ENCODE peak calls at places on chromosomes 5 and 9, in eight cellular contexts. T is neural crest cell; B is AG04450; S is A172; J is activated T-cell treated with anti-CD3 and anti-CD28 coated beads, Interleukin-2, amount 50 U/mL, for 72 hours; K is stimulated activated CD4-positive, alpha-beta T cell treated with anti-CD3 and anti-CD28 coated beads, Interleukin-1b, Interleukin-23, amount 100 ng/mL, for 4 hours; W is sciatic nerve; H is stimulated activated CD8-positive, alpha-beta memory T cell treated with anti-CD3 and anti-CD28 coated beads, Interleukin-15, amount 100 ng/mL, for 24 hours. N is an unnamed sample.

GRCh38 chr5:103867857-103868598 is 305.4 kb upstream of the NUDT12 start:
- DNase-seq in T (no peak), B (no peak), S (peak), J (no peak), K (no peak), W (no peak), H (no peak), N (no peak)

GRCh38 chr9:105413486-105414068 is 34.3 kb upstream of the FSD1L start:
- DNase-seq in T (no peak), B (no peak), S (peak), J (no peak), K (no peak), W (no peak), H (no peak), N (peak)

GRCh38 chr9:100869321-100869720 is 159.2 kb upstream of the PLPPR1 start:
- DNase-seq in T (no peak), B (no peak), S (no peak), J (no peak), K (no peak), W (no peak), H (no peak), N (no peak)

GRCh38 chr5:137370511-137371071 is 128.5 kb downstream of the SPOCK1 start:
- DNase-seq in T (no peak), B (no peak), S (peak), J (no peak), K (no peak), W (no peak), H (no peak), N (no peak)

GRCh38 chr9:83178717-83179116 is 115.8 kb upstream of the RASEF start:
- DNase-seq in T (no peak), B (no peak), S (no peak), J (no peak), K (no peak), W (no peak), H (no peak), N (no peak)

GRCh38 chr5:35136386-35136785 is 88.6 kb upstream of the AGXT2 start:
- DNase-seq in T (no peak), B (peak), S (peak), J (peak), K (no peak), W (no peak), H (no peak), N (no peak)

GRCh38 chr5:32170303-32171170 is 3.6 kb downstream of the GOLPH3 start:
- DNase-seq in T (no peak), B (peak), S (peak), J (no peak), K (no peak), W (no peak), H (no peak), N (no peak)

GRCh38 chr5:112390327-112390726 is 28.8 kb downstream of the EPB41L4A start:
- DNase-seq in T (no peak), B (no peak), S (no peak), J (no peak), K (no peak), W (no peak), H (no peak), N (no peak)

GRCh38 chr9:133825555-133826198 is 87.5 kb upstream of the SARDH start:
- DNase-seq in T (no peak), B (peak), S (no peak), J (no peak), K (no peak), W (no peak), H (no peak), N (no peak)

GRCh38 chr5:61048534-61048933 is 103.5 kb downstream of the NDUFAF2 start:
- DNase-seq in T (no peak), B (peak), S (peak), J (no peak), K (no peak), W (no peak), H (no peak), N (no peak)

GRCh38 chr9:113409481-113409880 is 994 bp downstream of the POLE3 start:
- DNase-seq in T (no peak), B (no peak), S (no peak), J (no peak), K (no peak), W (no peak), H (no peak), N (no peak)

GRCh38 chr5:148957591-148958202 is 105.2 kb downstream of the SH3TC2 start:
- DNase-seq in T (peak), B (no peak), S (peak), J (peak), K (peak), W (no peak), H (peak), N (no peak)

GRCh38 chr5:177296581-177296980 is 6.9 kb downstream of the RAB24 start:
- DNase-seq in T (no peak), B (no peak), S (no peak), J (no peak), K (no peak), W (no peak), H (no peak), N (no peak)

GRCh38 chr5:14452685-14453084 is 128.9 kb upstream of the OTULINL start:
- DNase-seq in T (no peak), B (no peak), S (no peak), J (no peak), K (no peak), W (no peak), H (no peak), N (no peak)

GRCh38 chr9:95316274-95316673 is 1.2 kb downstream of the FANCC start:
- DNase-seq in T (no peak), B (no peak), S (no peak), J (no peak), K (no peak), W (no peak), H (no peak), N (no peak)

GRCh38 chr5:82879089-82879488 is 198.1 kb downstream of the TMEM167A start:
- DNase-seq in T (no peak), B (no peak), S (no peak), J (no peak), K (no peak), W (no peak), H (no peak), N (no peak)

GRCh38 chr9:110936719-110937452 is 101.4 kb downstream of the LPAR1 start:
- DNase-seq in T (no peak), B (no peak), S (no peak), J (no peak), K (no peak), W (no peak), H (no peak), N (no peak)

GRCh38 chr5:147223343-147223742 is 11.5 kb upstream of the STK32A start:
- DNase-seq in T (no peak), B (no peak), S (no peak), J (no peak), K (no peak), W (peak), H (no peak), N (no peak)

GRCh38 chr9:2723666-2724065 is 6.4 kb downstream of the KCNV2 start:
- DNase-seq in T (peak), B (no peak), S (no peak), J (no peak), K (no peak), W (no peak), H (no peak), N (no peak)

GRCh38 chr9:113454914-113455761 is 8.4 kb upstream of the RGS3 start:
- DNase-seq in T (no peak), B (peak), S (peak), J (peak), K (no peak), W (no peak), H (no peak), N (no peak)

GRCh38 chr5:27682600-27682999 is 644.2 kb upstream of the CDH9 start:
- DNase-seq in T (no peak), B (no peak), S (peak), J (no peak), K (no peak), W (no peak), H (no peak), N (no peak)

GRCh38 chr9:16032799-16033198 is 480.0 kb downstream of the CCDC171 start:
- DNase-seq in T (no peak), B (no peak), S (peak), J (no peak), K (no peak), W (no peak), H (no peak), N (no peak)

GRCh38 chr5:72242796-72243475 is 77.1 kb downstream of the MRPS27 start:
- DNase-seq in T (peak), B (no peak), S (no peak), J (no peak), K (no peak), W (no peak), H (no peak), N (no peak)

N was measured in NCI-H1930.